ENCODE peak calls at places on chromosomes 5 and 9, in four cellular contexts. X is OCI-LY7, J is mammary epithelial cell, U is mucosa of descending colon. I is an unnamed sample.
A peak's percentile ranks its signal among the peaks of the same experiment; 100 is the strongest.

GRCh38 chr9:12923472-12924009 is 148.7 kb downstream of the LURAP1L start:
- DNase-seq in X (no peak), J (peak; percentile 18), U (peak; percentile 8), I (peak; percentile 97)

GRCh38 chr5:113204525-113205161 is 228.0 kb downstream of the DCP2 start:
- DNase-seq in X (no peak), J (peak; percentile 81), U (peak; percentile 20), I (peak; percentile 70)

GRCh38 chr9:94643746-94644145 is 4.4 kb upstream of the FBP1 start:
- DNase-seq in X (no peak), J (no peak), U (no peak), I (no peak)

GRCh38 chr9:10744669-10745068 is 131.9 kb upstream of the PTPRD start:
- DNase-seq in X (no peak), J (no peak), U (no peak), I (no peak)

GRCh38 chr5:68883441-68883840 is 210.4 kb upstream of the SLC30A5 start:
- DNase-seq in X (no peak), J (no peak), U (no peak), I (no peak)

GRCh38 chr5:115465416-115465815 is 79.2 kb downstream of the FEM1C start:
- DNase-seq in X (no peak), J (peak; percentile 40), U (no peak), I (no peak)

GRCh38 chr5:143887302-143887638 is 75.3 kb downstream of the HMHB1 start:
- DNase-seq in X (no peak), J (peak; percentile 14), U (no peak), I (peak; percentile 55)

GRCh38 chr9:131297903-131298302 is 8.4 kb downstream of the PLPP7 start:
- DNase-seq in X (no peak), J (no peak), U (no peak), I (no peak)

GRCh38 chr5:110063640-110064592 is 374.2 kb downstream of the MAN2A1 start:
- DNase-seq in X (no peak), J (peak; percentile 23), U (no peak), I (peak; percentile 48)

GRCh38 chr5:171421331-171422262 is 2.1 kb downstream of the FGF18 start:
- DNase-seq in X (no peak), J (no peak), U (no peak), I (no peak)

GRCh38 chr5:1516615-1517601 is 6.9 kb downstream of the LPCAT1 start:
- DNase-seq in X (no peak), J (peak; percentile 5), U (peak; percentile 8), I (peak; percentile 66)

GRCh38 chr5:73763300-73764032 is 137.5 kb downstream of the ARHGEF28 start:
- DNase-seq in X (no peak), J (no peak), U (no peak), I (peak; percentile 16)

GRCh38 chr9:6739218-6739617 is 18.6 kb upstream of the KDM4C start:
- DNase-seq in X (peak; percentile 31), J (no peak), U (no peak), I (peak; percentile 49)

GRCh38 chr5:10581867-10582511 is 18.1 kb downstream of the ANKRD33B start:
- DNase-seq in X (no peak), J (no peak), U (no peak), I (no peak)

GRCh38 chr5:144971067-144971850 is 800.6 kb downstream of the KCTD16 start:
- DNase-seq in X (no peak), J (no peak), U (no peak), I (no peak)

GRCh38 chr9:78973906-78974305 is 597.9 kb upstream of the TLE4 start:
- DNase-seq in X (no peak), J (peak; percentile 87), U (no peak), I (peak; percentile 58)

GRCh38 chr5:139243425-139243965 is 45.3 kb upstream of the SIL1 start:
- DNase-seq in X (no peak), J (no peak), U (no peak), I (no peak)

GRCh38 chr9:16519001-16519400 is 351.5 kb downstream of the BNC2 start:
- DNase-seq in X (no peak), J (no peak), U (no peak), I (no peak)

GRCh38 chr9:130313103-130313858 is 47.7 kb downstream of the HMCN2 start:
- DNase-seq in X (no peak), J (no peak), U (peak; percentile 48), I (no peak)

GRCh38 chr9:20473566-20474116 is 148.7 kb downstream of the MLLT3 start:
- DNase-seq in X (no peak), J (no peak), U (no peak), I (peak; percentile 54)

GRCh38 chr5:77010281-77010680 is 19.9 kb upstream of the AGGF1 start:
- DNase-seq in X (no peak), J (no peak), U (no peak), I (no peak)

GRCh38 chr9:20508242-20508641 is 114.1 kb downstream of the MLLT3 start:
- DNase-seq in X (no peak), J (no peak), U (no peak), I (no peak)

GRCh38 chr5:78649816-78650561 is 1.4 kb upstream of the LHFPL2 start:
- DNase-seq in X (peak; percentile 49), J (peak; percentile 38), U (no peak), I (peak; percentile 46)

GRCh38 chr9:109035684-109036423 is 22.6 kb upstream of the CTNNAL1 start:
- DNase-seq in X (no peak), J (peak; percentile 63), U (no peak), I (peak; percentile 84)

GRCh38 chr9:15231788-15232635 is 75.0 kb downstream of the TTC39B start:
- DNase-seq in X (peak; percentile 43), J (peak; percentile 16), U (no peak), I (no peak)

GRCh38 chr9:136854113-136854841 is 2.1 kb downstream of the MAMDC4 start:
- DNase-seq in X (no peak), J (no peak), U (peak; percentile 25), I (no peak)

GRCh38 chr5:180130291-180130869 is 58.8 kb upstream of the RNF130 start:
- DNase-seq in X (no peak), J (no peak), U (no peak), I (no peak)

GRCh38 chr5:72015103-72015548 is 92.1 kb upstream of the MAP1B start:
- DNase-seq in X (no peak), J (peak; percentile 93), U (peak; percentile 9), I (no peak)

GRCh38 chr9:21465138-21465537 is 17.0 kb downstream of the IFNE start:
- DNase-seq in X (no peak), J (no peak), U (no peak), I (no peak)

GRCh38 chr9:7816021-7816420 is 16.4 kb upstream of the DMAC1 start:
- DNase-seq in X (no peak), J (no peak), U (no peak), I (no peak)

GRCh38 chr5:145947581-145947980 is 11.2 kb downstream of the SH3RF2 start:
- DNase-seq in X (no peak), J (no peak), U (no peak), I (no peak)

GRCh38 chr5:75670571-75670970 is 46.7 kb downstream of the POC5 start:
- DNase-seq in X (no peak), J (no peak), U (no peak), I (no peak)

GRCh38 chr5:111236995-111237394 is 12.8 kb downstream of the CAMK4 start:
- DNase-seq in X (no peak), J (no peak), U (no peak), I (no peak)

GRCh38 chr5:30698217-30698616 is 495.3 kb upstream of the CDH6 start:
- DNase-seq in X (no peak), J (no peak), U (no peak), I (no peak)

GRCh38 chr9:4549751-4550295 is 59.6 kb downstream of the SLC1A1 start:
- DNase-seq in X (no peak), J (no peak), U (no peak), I (no peak)

GRCh38 chr5:35430381-35431162 is 187.1 kb upstream of the SPEF2 start:
- DNase-seq in X (no peak), J (peak; percentile 4), U (peak; percentile 6), I (no peak)

GRCh38 chr9:81082251-81082650 is 607.1 kb downstream of the TLE1 start:
- DNase-seq in X (no peak), J (no peak), U (no peak), I (peak; percentile 66)

GRCh38 chr9:76401580-76402354 is 7.5 kb upstream of the RFK start:
- DNase-seq in X (peak; percentile 68), J (no peak), U (peak; percentile 34), I (peak; percentile 8)

GRCh38 chr5:54823006-54823405 is 162.4 kb downstream of the ESM1 start:
- DNase-seq in X (no peak), J (no peak), U (no peak), I (peak; percentile 68)

GRCh38 chr9:133963166-133963565 is 29.0 kb downstream of the VAV2 start:
- DNase-seq in X (no peak), J (no peak), U (no peak), I (no peak)
- H3K4me1 ChIP-seq in X (peaks cover 50% of the 10 kb centered on the region), J (peaks cover 21% of the 10 kb centered on the region), U (no peaks in the 10 kb centered on the region), I (no peaks in the 10 kb centered on the region)

GRCh38 chr9:126146254-126147145 is 180.1 kb upstream of the MVB12B start:
- DNase-seq in X (peak; percentile 4), J (no peak), U (peak; percentile 26), I (no peak)
- H3K4me3 ChIP-seq in X (no peak overlapping the region), J (no peak overlapping the region), U (no peak overlapping the region), I (no peak overlapping the region)

GRCh38 chr5:102286465-102286864 is 9.6 kb downstream of the SLCO4C1 start:
- DNase-seq in X (no peak), J (no peak), U (no peak), I (no peak)
- H3K4me1 ChIP-seq in X (no peaks in the 10 kb centered on the region), J (no peaks in the 10 kb centered on the region), U (no peaks in the 10 kb centered on the region), I (no peaks in the 10 kb centered on the region)

DNA sequence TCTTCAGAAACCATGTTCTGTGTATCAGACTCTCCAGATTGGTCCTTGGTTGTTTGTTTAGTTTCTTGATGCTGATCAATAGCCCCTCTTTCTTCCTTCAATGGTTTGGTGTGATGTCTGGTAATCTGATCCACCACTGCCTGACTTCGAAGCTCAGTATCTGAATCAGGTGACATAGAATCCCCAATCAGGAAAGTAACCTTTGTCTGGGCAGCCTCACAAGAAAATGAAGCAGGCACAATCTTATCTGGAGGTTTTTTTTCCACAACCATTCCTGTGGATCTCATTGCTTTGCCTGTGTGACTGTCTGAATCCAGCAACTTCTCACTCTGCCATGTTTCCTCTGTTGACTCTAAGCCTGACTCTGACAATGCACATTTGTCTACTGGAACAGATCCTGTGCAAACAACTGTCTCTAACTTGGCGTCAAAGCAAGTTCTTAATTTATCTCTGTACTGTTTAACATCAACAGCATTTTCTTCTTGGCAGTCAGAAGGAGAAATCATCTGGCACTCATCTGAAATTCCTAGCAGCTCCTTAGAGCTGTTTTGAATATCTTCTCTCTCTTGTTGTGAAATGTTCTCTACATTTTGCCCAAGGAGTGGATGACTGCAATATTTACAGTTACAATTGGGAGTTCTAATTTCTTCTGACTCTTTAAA is 37.1 kb upstream of the RAPGEF6 start:
- DNase-seq in X (no peak), J (no peak), U (no peak), I (peak; percentile 88)
- H3K4me3 ChIP-seq in X (no peak overlapping the region), J (no peak overlapping the region), U (no peak overlapping the region), I (peak overlapping the region; percentile 66)

GRCh38 chr5:100899675-100900074 is 3.4 kb downstream of the ST8SIA4 start:
- DNase-seq in X (no peak), J (no peak), U (no peak), I (no peak)
- H3K4me1 ChIP-seq in X (peaks cover 47% of the 10 kb centered on the region), J (peaks cover 16% of the 10 kb centered on the region), U (no peaks in the 10 kb centered on the region), I (peaks cover 41% of the 10 kb centered on the region)

I was measured in adipocyte.